ENCODE peak calls at places on chromosomes 5 and 9, in nine cellular contexts. T, W, N, X, E, I, P, D and S are unnamed samples.

GRCh38 chr5:138077064-138077696 is 6.7 kb upstream of the WNT8A start:
- DNase-seq in T (peak), W (peak), N (peak), X (peak), E (peak), I (peak), P (peak), D (peak), S (no peak)

GRCh38 chr9:91433180-91433579 is 9.5 kb upstream of the NFIL3 start:
- DNase-seq in T (peak), W (no peak), N (peak), X (peak), E (peak), I (no peak), P (no peak), D (peak), S (no peak)

GRCh38 chr9:15299374-15299939 is 7.6 kb downstream of the TTC39B start:
- DNase-seq in T (no peak), W (peak), N (no peak), X (peak), E (no peak), I (no peak), P (no peak), D (no peak), S (no peak)

GRCh38 chr9:120715331-120715924 is 1.2 kb upstream of the MEGF9 start:
- DNase-seq in T (peak), W (peak), N (no peak), X (no peak), E (peak), I (no peak), P (peak), D (no peak), S (peak)

GRCh38 chr9:36876056-36876455 is 158.0 kb downstream of the PAX5 start:
- DNase-seq in T (no peak), W (no peak), N (no peak), X (no peak), E (no peak), I (no peak), P (no peak), D (no peak), S (no peak)

GRCh38 chr9:99896119-99896518 is 10.3 kb upstream of the STX17 start:
- DNase-seq in T (no peak), W (no peak), N (no peak), X (no peak), E (no peak), I (no peak), P (no peak), D (no peak), S (no peak)

GRCh38 chr9:132548971-132549649 is 33.3 kb upstream of the BARHL1 start:
- DNase-seq in T (no peak), W (no peak), N (no peak), X (no peak), E (peak), I (no peak), P (no peak), D (no peak), S (no peak)

GRCh38 chr9:109448223-109448622 is 49.9 kb downstream of the PTPN3 start:
- DNase-seq in T (no peak), W (peak), N (no peak), X (no peak), E (no peak), I (no peak), P (no peak), D (no peak), S (no peak)

GRCh38 chr5:132011561-132012384 is at the start of gene ACSL6:
- DNase-seq in T (peak), W (peak), N (no peak), X (no peak), E (no peak), I (peak), P (no peak), D (no peak), S (peak)

GRCh38 chr9:127507751-127508648 is 56.7 kb downstream of the LRSAM1 start:
- DNase-seq in T (no peak), W (no peak), N (no peak), X (no peak), E (no peak), I (no peak), P (no peak), D (no peak), S (no peak)

GRCh38 chr9:123691904-123692303 is 238.0 kb downstream of the DENND1A start:
- DNase-seq in T (no peak), W (no peak), N (no peak), X (no peak), E (no peak), I (no peak), P (no peak), D (no peak), S (no peak)

GRCh38 chr5:95283761-95284511 is 958 bp downstream of the MCTP1 start:
- DNase-seq in T (peak), W (peak), N (peak), X (peak), E (no peak), I (peak), P (no peak), D (no peak), S (peak)

GRCh38 chr5:5644249-5644648 is 221.8 kb downstream of the ICE1 start:
- DNase-seq in T (no peak), W (no peak), N (no peak), X (no peak), E (no peak), I (no peak), P (no peak), D (no peak), S (no peak)

GRCh38 chr5:113047733-113048652 is 71.4 kb downstream of the DCP2 start:
- DNase-seq in T (peak), W (no peak), N (no peak), X (no peak), E (peak), I (no peak), P (no peak), D (no peak), S (no peak)

GRCh38 chr9:19830796-19831195 is 42.0 kb upstream of the SLC24A2 start:
- DNase-seq in T (no peak), W (no peak), N (no peak), X (no peak), E (no peak), I (no peak), P (no peak), D (no peak), S (no peak)

GRCh38 chr9:36163049-36163839 is 5.9 kb upstream of the CCIN start:
- DNase-seq in T (no peak), W (peak), N (no peak), X (no peak), E (peak), I (no peak), P (no peak), D (no peak), S (no peak)

GRCh38 chr5:108356286-108356685 is 25.6 kb downstream of the FBXL17 start:
- DNase-seq in T (no peak), W (no peak), N (no peak), X (no peak), E (no peak), I (no peak), P (no peak), D (no peak), S (no peak)

GRCh38 chr5:6722015-6722414 is 8.8 kb downstream of the TENT4A start:
- DNase-seq in T (no peak), W (peak), N (no peak), X (no peak), E (no peak), I (no peak), P (no peak), D (no peak), S (no peak)

GRCh38 chr9:13252852-13253251 is 26.6 kb downstream of the MPDZ start:
- DNase-seq in T (no peak), W (no peak), N (no peak), X (no peak), E (no peak), I (no peak), P (no peak), D (no peak), S (no peak)

GRCh38 chr5:96297867-96298266 is 135.2 kb downstream of the PCSK1 start:
- DNase-seq in T (no peak), W (no peak), N (no peak), X (no peak), E (no peak), I (no peak), P (no peak), D (no peak), S (no peak)

GRCh38 chr5:4651811-4652565 is 488.1 kb upstream of the ADAMTS16 start:
- DNase-seq in T (no peak), W (no peak), N (no peak), X (no peak), E (no peak), I (no peak), P (no peak), D (no peak), S (no peak)

GRCh38 chr9:15231788-15232635 is 75.0 kb downstream of the TTC39B start:
- DNase-seq in T (no peak), W (peak), N (no peak), X (peak), E (no peak), I (no peak), P (no peak), D (no peak), S (no peak)

GRCh38 chr5:77230727-77231469 is 20.4 kb downstream of the PDE8B start:
- DNase-seq in T (no peak), W (no peak), N (no peak), X (no peak), E (no peak), I (no peak), P (no peak), D (no peak), S (no peak)

GRCh38 chr9:123438821-123439220 is 82.8 kb downstream of the CRB2 start:
- DNase-seq in T (no peak), W (peak), N (no peak), X (no peak), E (no peak), I (no peak), P (no peak), D (no peak), S (no peak)

GRCh38 chr9:135060461-135061116 is 26.9 kb upstream of the OLFM1 start:
- DNase-seq in T (no peak), W (peak), N (no peak), X (peak), E (no peak), I (peak), P (no peak), D (no peak), S (peak)

GRCh38 chr9:100277166-100277979 is 75.4 kb downstream of the TEX10 start:
- DNase-seq in T (no peak), W (no peak), N (no peak), X (peak), E (peak), I (no peak), P (no peak), D (no peak), S (no peak)

GRCh38 chr5:130912088-130912487 is 253.0 kb downstream of the HINT1 start:
- DNase-seq in T (no peak), W (no peak), N (no peak), X (peak), E (no peak), I (no peak), P (no peak), D (no peak), S (no peak)

GRCh38 chr9:78130004-78130403 is 98.4 kb upstream of the GNAQ start:
- DNase-seq in T (peak), W (peak), N (peak), X (peak), E (peak), I (peak), P (peak), D (no peak), S (no peak)

GRCh38 chr5:36175043-36175442 is 23.1 kb downstream of the SKP2 start:
- DNase-seq in T (no peak), W (no peak), N (no peak), X (no peak), E (no peak), I (no peak), P (no peak), D (no peak), S (no peak)

GRCh38 chr9:110125207-110125751 is 82.7 kb downstream of the C9orf152 start:
- DNase-seq in T (peak), W (peak), N (no peak), X (no peak), E (peak), I (peak), P (peak), D (no peak), S (peak)

GRCh38 chr9:17230646-17231045 is 95.8 kb downstream of the CNTLN start:
- DNase-seq in T (no peak), W (no peak), N (no peak), X (no peak), E (no peak), I (no peak), P (no peak), D (no peak), S (no peak)

GRCh38 chr5:126450388-126450787 is 27.2 kb downstream of the GRAMD2B start:
- DNase-seq in T (no peak), W (no peak), N (no peak), X (no peak), E (no peak), I (no peak), P (no peak), D (no peak), S (no peak)